ENCODE peak calls at places on chromosomes 2 and 18, in four cellular contexts. U, T, D and C are unnamed samples.

GRCh38 chr2:159600752-159601151 is 15.6 kb downstream of the BAZ2B start:
- DNase-seq in U (no peak), T (no peak), D (no peak), C (no peak)

GRCh38 chr2:147469471-147469870 is 375.4 kb upstream of the ACVR2A start:
- DNase-seq in U (no peak), T (no peak), D (no peak), C (no peak)

GRCh38 chr2:80971-81736 is 34.8 kb upstream of the FAM110C start:
- DNase-seq in U (no peak), T (no peak), D (no peak), C (no peak)

GRCh38 chr2:24365051-24365450 is 4.7 kb upstream of the ITSN2 start:
- DNase-seq in U (peak; percentile 72), T (peak; percentile 88), D (no peak), C (peak; percentile 89)

GRCh38 chr2:54935389-54935788 is 114.9 kb downstream of the RTN4 start:
- DNase-seq in U (no peak), T (no peak), D (no peak), C (no peak)

GRCh38 chr2:201116115-201116958 is at the start of gene CFLAR:
- DNase-seq in U (peak; percentile 89), T (peak; percentile 88), D (no peak), C (peak; percentile 80)

GRCh38 chr18:23784811-23785245 is 95.6 kb downstream of the LAMA3 start:
- DNase-seq in U (no peak), T (no peak), D (no peak), C (no peak)

GRCh38 chr2:127208313-127208712 is 11.8 kb downstream of the CYP27C1 start:
- DNase-seq in U (no peak), T (peak; percentile 45), D (no peak), C (no peak)

GRCh38 chr18:21129586-21130216 is 18.1 kb upstream of the ROCK1 start:
- DNase-seq in U (no peak), T (no peak), D (no peak), C (no peak)

GRCh38 chr2:236107971-236108625 is 60.1 kb downstream of the GBX2 start:
- DNase-seq in U (peak; percentile 53), T (no peak), D (no peak), C (no peak)

GRCh38 chr2:176902454-176902853 is 310.1 kb upstream of the HNRNPA3 start:
- DNase-seq in U (no peak), T (no peak), D (no peak), C (no peak)

GRCh38 chr2:241730679-241731293 is 3.6 kb upstream of the D2HGDH start:
- DNase-seq in U (no peak), T (no peak), D (no peak), C (no peak)

GRCh38 chr2:120227111-120227991 is 4.2 kb upstream of the TMEM185B start:
- DNase-seq in U (peak; percentile 33), T (peak; percentile 47), D (no peak), C (no peak)

GRCh38 chr2:106843001-106843909 is 42.7 kb downstream of the ST6GAL2 start:
- DNase-seq in U (no peak), T (no peak), D (no peak), C (no peak)

GRCh38 chr2:123047186-123047585 is 977.9 kb upstream of the CNTNAP5 start:
- DNase-seq in U (no peak), T (no peak), D (no peak), C (no peak)

GRCh38 chr2:223093436-223093839 is 41.4 kb downstream of the KCNE4 start:
- DNase-seq in U (no peak), T (peak; percentile 85), D (no peak), C (peak; percentile 77)

GRCh38 chr18:62999392-62999791 is 284.1 kb downstream of the PHLPP1 start:
- DNase-seq in U (peak; percentile 83), T (no peak), D (no peak), C (no peak)

GRCh38 chr2:7552825-7553550 is 635.8 kb downstream of the RNF144A start:
- DNase-seq in U (no peak), T (no peak), D (no peak), C (no peak)

GRCh38 chr18:69349912-69350597 is 50.6 kb upstream of the DOK6 start:
- DNase-seq in U (no peak), T (no peak), D (no peak), C (no peak)

GRCh38 chr2:233814063-233814435 is 35.9 kb downstream of the MROH2A start:
- DNase-seq in U (no peak), T (peak; percentile 31), D (no peak), C (no peak)

GRCh38 chr2:211449819-211450218 is 893.4 kb downstream of the CPS1 start:
- DNase-seq in U (no peak), T (no peak), D (no peak), C (no peak)

GRCh38 chr2:101036562-101036961 is 34.5 kb downstream of the RPL31 start:
- DNase-seq in U (no peak), T (no peak), D (no peak), C (no peak)

GRCh38 chr2:96538487-96539214 is 2.1 kb downstream of the ARID5A start:
- DNase-seq in U (peak; percentile 80), T (peak; percentile 95), D (peak; percentile 56), C (peak; percentile 84)

GRCh38 chr2:48343154-48343553 is 186.8 kb upstream of the STON1 start:
- DNase-seq in U (no peak), T (no peak), D (no peak), C (no peak)

GRCh38 chr18:31302991-31303390 is 15.0 kb upstream of the DSG1 start:
- DNase-seq in U (no peak), T (no peak), D (no peak), C (no peak)

GRCh38 chr2:104078431-104079157 is 775.3 kb upstream of the POU3F3 start:
- DNase-seq in U (no peak), T (no peak), D (no peak), C (no peak)

GRCh38 chr2:118686364-118686763 is 161.1 kb downstream of the EN1 start:
- DNase-seq in U (no peak), T (no peak), D (no peak), C (no peak)

GRCh38 chr2:135257383-135258090 is 205.4 kb downstream of the RAB3GAP1 start:
- DNase-seq in U (no peak), T (no peak), D (no peak), C (no peak)

GRCh38 chr2:96197541-96198255 is 10.9 kb downstream of the STARD7 start:
- DNase-seq in U (no peak), T (no peak), D (no peak), C (no peak)

GRCh38 chr2:48251437-48252148 is 278.4 kb upstream of the STON1 start:
- DNase-seq in U (no peak), T (no peak), D (no peak), C (no peak)

GRCh38 chr2:172555272-172555521 is 693 bp upstream of the PDK1 start:
- DNase-seq in U (no peak), T (no peak), D (no peak), C (no peak)

GRCh38 chr2:172556284-172557033 is 569 bp downstream of the PDK1 start:
- DNase-seq in U (peak; percentile 80), T (peak; percentile 81), D (peak; percentile 13), C (peak; percentile 66)

GRCh38 chr2:172558372-172558771 is 2.5 kb downstream of the PDK1 start:
- DNase-seq in U (no peak), T (no peak), D (no peak), C (no peak)

GRCh38 chr2:172554352-172555271 is 1.3 kb upstream of the PDK1 start:
- DNase-seq in U (no peak), T (no peak), D (no peak), C (no peak)

DNA sequence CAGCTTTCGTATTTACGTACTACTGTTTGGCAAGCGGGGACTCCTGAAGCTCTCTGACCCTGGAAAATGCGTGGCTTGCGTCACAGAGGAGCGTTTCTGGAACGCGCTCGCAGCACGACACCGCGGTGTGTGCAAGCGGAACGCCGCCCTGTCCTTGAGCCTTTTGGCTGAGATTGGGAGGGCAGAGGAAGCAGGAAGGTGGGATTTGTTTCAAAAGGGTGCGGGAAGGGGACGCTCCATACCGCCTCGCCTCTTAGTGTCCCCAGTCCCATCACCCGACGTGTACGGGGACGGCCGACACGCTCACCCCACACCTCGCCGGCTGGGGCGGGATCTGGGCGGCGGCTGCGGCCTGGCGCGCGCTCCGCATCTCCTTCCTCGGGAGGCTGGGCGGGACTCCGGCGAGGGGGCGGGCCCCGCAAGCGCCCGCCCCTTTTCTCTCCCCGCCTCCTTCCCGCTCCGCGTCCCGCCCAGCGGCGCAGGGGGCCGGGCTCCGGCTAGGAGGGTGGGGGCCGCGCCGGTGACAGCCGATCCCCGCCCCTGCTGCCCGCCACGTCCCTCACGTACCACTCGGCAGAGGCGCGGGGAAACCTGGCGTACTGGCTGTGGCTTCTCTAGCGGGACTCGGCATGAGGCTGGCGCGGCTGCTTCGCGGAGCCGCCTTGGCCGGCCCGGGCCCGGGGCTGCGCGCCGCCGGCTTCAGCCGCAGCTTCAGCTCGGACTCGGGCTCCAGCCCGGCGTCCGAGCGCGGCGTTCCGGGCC is at the start of gene PDK1:
- DNase-seq in U (peak; percentile 96), T (peak; percentile 94), D (peak; percentile 68), C (peak; percentile 96)
- TF ChIP-seq POLR2A in U (peak; percentile 89), T (no peak), D (peak; percentile 81), C (no peak)

GRCh38 chr2:217949448-217949847 is 53.3 kb downstream of the TNS1 start:
- DNase-seq in U (no peak), T (no peak), D (no peak), C (no peak)

GRCh38 chr2:217951091-217951490 is 51.7 kb downstream of the TNS1 start:
- DNase-seq in U (no peak), T (no peak), D (no peak), C (no peak)

GRCh38 chr2:217951521-217952247 is 51.1 kb downstream of the TNS1 start:
- DNase-seq in U (no peak), T (peak; percentile 70), D (no peak), C (peak; percentile 57)

GRCh38 chr2:217948897-217949296 is 53.9 kb downstream of the TNS1 start:
- DNase-seq in U (no peak), T (no peak), D (no peak), C (peak; percentile 17)

DNA sequence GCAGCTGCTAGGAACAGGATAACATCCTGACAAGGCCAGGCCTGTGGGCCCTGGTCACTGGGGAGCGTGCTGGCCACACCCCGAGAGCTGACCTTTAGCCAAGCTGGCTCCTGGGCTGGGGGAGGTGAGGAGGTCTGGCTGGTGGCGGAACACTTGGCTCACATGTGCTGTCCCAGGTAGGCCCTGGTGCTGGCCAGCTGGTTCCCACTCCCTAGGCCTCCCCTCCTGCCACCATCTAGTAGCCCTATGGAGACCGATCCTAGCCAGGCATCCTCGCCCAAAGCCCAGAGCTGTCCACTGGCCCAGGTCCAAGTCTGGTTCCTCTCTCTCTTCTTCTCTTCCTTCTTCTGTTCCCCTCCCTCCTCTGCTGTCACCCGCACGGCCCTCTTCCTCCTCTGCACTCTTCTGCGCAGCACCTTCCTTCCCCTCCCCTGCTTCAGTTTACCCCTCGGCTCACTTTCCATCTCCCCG is 52.4 kb downstream of the TNS1 start:
- DNase-seq in U (peak; percentile 79), T (peak; percentile 78), D (no peak), C (peak; percentile 49)
- H3K4me1 ChIP-seq in U (no peaks in the 10 kb centered on the region), T (peaks cover 74% of the 10 kb centered on the region), D (peaks cover 21% of the 10 kb centered on the region), C (peaks cover 93% of the 10 kb centered on the region)

GRCh38 chr2:212535963-212536362 is 2.6 kb downstream of the ERBB4 start:
- DNase-seq in U (no peak), T (no peak), D (no peak), C (no peak)
- H3K4me3 ChIP-seq in U (no peak overlapping the region), T (peak overlapping the region; percentile 70), D (peak overlapping the region; percentile 71), C (peak overlapping the region; percentile 50)

GRCh38 chr18:9474983-9475642 is at the start of gene RALBP1:
- DNase-seq in U (peak; percentile 100), T (peak; percentile 99), D (peak; percentile 91), C (peak; percentile 100)

GRCh38 chr18:9477509-9477908 is 2.2 kb downstream of the RALBP1 start:
- DNase-seq in U (no peak), T (no peak), D (no peak), C (no peak)

GRCh38 chr18:9474103-9474982 is 970 bp upstream of the RALBP1 start:
- DNase-seq in U (no peak), T (no peak), D (no peak), C (no peak)

GRCh38 chr18:9478545-9478944 is 3.2 kb downstream of the RALBP1 start:
- DNase-seq in U (peak; percentile 51), T (no peak), D (no peak), C (no peak)

GRCh38 chr18:9475643-9476580 is 599 bp downstream of the RALBP1 start:
- DNase-seq in U (no peak), T (peak; percentile 82), D (no peak), C (no peak)
- TF ChIP-seq POLR2A in U (no peak), T (no peak), D (no peak), C (no peak)